ENCODE peak calls at places on chromosomes 4 and X, in five cellular contexts. D is GM23338, R is HCT116, O is GM12878, M is endothelial cell of umbilical vein. V is an unnamed sample.

GRCh38 chrX:21493226-21493850 is 119.1 kb downstream of the CNKSR2 start:
- DNase-seq in O (no peak), R (no peak), D (no peak), M (peak; percentile 24), V (no peak)

GRCh38 chr4:626201-627091 is 1.1 kb downstream of the PDE6B start:
- DNase-seq in O (no peak), R (no peak), D (no peak), M (no peak), V (no peak)

GRCh38 chrX:14030248-14030592 is 528 bp upstream of the GEMIN8 start:
- DNase-seq in D (no peak), O (no peak), M (peak; percentile 17), R (no peak), V (no peak)

GRCh38 chr4:136713140-136713539 is 819.2 kb downstream of the PCDH18 start:
- DNase-seq in M (peak; percentile 58), R (no peak), D (peak; percentile 36), O (no peak), V (no peak)

GRCh38 chr4:2587215-2587823 is 50.9 kb downstream of the FAM193A start:
- DNase-seq in M (no peak), R (no peak), O (no peak), D (no peak), V (no peak)

GRCh38 chrX:63751481-63751880 is 33.5 kb downstream of the ARHGEF9 start:
- DNase-seq in M (no peak), D (no peak), R (no peak), O (no peak), V (no peak)

GRCh38 chr4:87399148-87399547 is 8.2 kb upstream of the HSD17B11 start:
- DNase-seq in O (no peak), R (no peak), D (no peak), M (no peak), V (no peak)

GRCh38 chrX:19807414-19807813 is 80.0 kb downstream of the SH3KBP1 start:
- DNase-seq in O (no peak), D (no peak), R (no peak), M (no peak), V (no peak)

GRCh38 chrX:22109442-22109841 is 77.3 kb downstream of the PHEX start:
- DNase-seq in O (no peak), R (no peak), M (no peak), D (peak; percentile 31), V (no peak)

GRCh38 chr4:94803181-94803580 is 45.4 kb downstream of the BMPR1B start:
- DNase-seq in D (no peak), R (no peak), M (no peak), O (no peak), V (no peak)

DNA sequence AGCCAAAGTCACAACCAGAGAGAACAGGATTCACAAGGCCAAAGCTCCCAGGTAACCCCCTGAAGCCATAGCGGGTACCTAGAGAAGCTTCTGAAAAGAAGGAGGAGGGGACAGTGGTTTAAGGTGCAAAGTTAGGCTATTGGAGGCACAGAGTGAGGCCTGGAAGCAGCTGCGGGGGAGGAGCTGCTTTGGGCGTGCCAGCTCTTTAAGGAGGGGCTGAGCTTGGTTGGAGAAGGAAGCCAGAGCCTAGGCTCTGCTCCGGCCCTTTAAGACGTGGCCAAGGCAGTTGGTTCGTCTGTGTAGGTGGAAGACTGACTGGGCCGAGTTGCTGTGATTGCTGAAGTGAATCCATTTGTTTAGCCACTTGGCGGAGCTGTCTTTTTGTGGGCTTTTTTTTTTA is 1.5 kb downstream of the KLF8 start:
- DNase-seq in D (peak; percentile 74), O (peak; percentile 60), R (peak; percentile 29), M (no peak), V (peak; percentile 39)
- TF ChIP-seq POLR2AphosphoS5 in D (no peak), O (no peak), R (no peak), M (no peak), V (peak; percentile 14)

DNA sequence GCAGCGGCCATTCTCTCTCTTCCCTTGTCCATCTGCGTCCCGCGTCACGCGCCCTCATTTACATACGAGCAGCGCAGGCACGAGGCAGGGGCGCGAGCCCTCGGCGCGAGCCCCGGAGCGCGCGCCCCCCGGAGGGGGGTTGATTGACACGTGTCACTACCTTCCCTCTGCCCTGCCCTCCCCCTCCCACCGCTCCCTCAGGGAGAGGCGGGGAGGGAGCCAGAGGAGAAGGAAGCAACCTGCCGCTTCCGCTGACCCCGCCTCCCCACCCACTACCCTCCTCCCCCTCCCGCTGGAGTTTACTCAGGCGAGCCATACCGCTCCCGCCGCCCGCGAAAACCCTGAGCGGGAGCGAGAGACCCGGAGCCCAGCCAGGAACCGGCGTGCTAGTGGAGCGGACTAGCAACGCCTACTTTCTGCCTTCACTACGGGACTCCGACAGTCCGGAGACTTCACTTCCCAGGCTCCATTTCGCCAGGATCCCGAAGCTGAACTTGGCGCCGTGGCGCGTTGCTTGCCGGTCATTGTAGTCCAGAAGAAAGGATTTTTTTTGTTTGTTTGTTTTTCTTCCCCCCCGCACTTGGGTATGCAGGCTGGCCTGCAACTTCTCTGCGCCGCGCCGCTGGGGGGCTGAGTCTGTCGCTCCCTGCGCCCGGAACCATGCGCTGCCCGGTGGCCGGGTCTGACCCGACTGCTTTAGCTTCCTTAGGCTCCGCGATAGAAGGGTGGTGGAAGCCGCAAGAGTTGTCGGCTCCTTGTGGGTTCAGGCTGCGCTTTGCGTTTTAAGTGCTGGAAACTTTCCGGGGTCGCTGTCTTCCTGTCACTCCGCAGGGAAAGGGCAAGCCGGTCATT is at the start of gene LCORL:
- DNase-seq in O (peak; percentile 90), D (peak; percentile 97), M (peak; percentile 97), R (peak; percentile 93), V (peak; percentile 93)
- TF ChIP-seq POLR2AphosphoS5 in O (no peak), D (no peak), M (no peak), R (no peak), V (peak; percentile 81)

GRCh38 chr4:56674984-56675383 is 6.1 kb downstream of the HOPX start:
- DNase-seq in R (no peak), O (no peak), D (no peak), M (peak; percentile 79), V (no peak)
- TF ChIP-seq POLR2AphosphoS5 in R (no peak), O (no peak), D (no peak), M (peak; percentile 23), V (peak; percentile 26)

GRCh38 chrX:152830312-152831305 is at the start of the genes CETN2 and NSDHL:
- DNase-seq in O (peak; percentile 80), D (peak; percentile 93), R (peak; percentile 86), M (peak; percentile 97), V (peak; percentile 93)
- TF ChIP-seq POLR2AphosphoS5 in O (peak; percentile 61), D (peak; percentile 62), R (peak; percentile 68), M (no peak), V (peak; percentile 84)

GRCh38 chrX:8841911-8842310 is 40.7 kb upstream of the FAM9A start:
- DNase-seq in R (no peak), O (no peak), D (no peak), M (no peak), V (no peak)
- TF ChIP-seq POLR2AphosphoS5 in R (no peak), O (no peak), D (no peak), M (no peak), V (no peak)

DNA sequence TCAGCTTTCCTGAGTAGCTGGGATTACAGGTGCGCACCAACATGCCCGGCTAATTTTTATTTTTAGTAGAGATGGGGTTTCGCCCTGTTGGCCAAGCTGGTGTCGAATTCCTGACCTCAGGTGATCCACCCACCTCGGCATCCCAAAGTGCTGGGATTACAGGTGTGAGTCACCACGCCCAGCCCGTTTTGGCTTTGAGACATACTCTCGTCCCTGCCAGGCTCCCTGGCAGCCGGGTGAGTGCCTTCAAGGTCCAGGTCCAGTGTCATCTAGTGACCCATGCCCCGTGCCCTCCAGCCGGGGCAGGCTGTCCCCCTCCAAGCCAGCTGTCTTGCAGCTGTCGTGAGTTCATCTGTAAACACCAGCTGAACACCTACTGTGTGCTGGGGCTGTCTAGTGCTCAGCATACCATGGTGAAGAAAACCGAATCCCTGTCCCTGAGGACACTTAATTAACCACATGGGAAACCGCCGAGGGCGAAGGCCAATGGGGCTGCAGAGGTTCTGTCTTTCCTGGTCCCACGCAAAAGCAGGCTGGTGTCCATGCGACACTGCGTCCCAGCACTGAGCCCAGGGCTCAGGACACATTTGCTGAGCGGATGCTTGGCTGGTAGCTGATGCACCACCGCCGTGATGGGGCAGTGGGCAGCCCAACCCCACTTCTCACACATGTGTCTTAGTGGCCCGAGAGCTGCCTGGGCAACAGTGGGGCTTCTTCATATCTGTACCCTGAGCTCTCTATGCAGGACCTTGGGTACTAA is 21.9 kb downstream of the NSG1 start:
- DNase-seq in O (no peak), D (no peak), R (peak; percentile 12), M (no peak), V (no peak)
- TF ChIP-seq POLR2AphosphoS5 in O (no peak), D (no peak), R (no peak), M (no peak), V (no peak)

GRCh38 chr4:101346562-101347266 is 612 bp downstream of the PPP3CA start:
- DNase-seq in D (peak; percentile 74), O (no peak), M (peak; percentile 68), R (no peak), V (peak; percentile 29)

GRCh38 chr4:101347267-101347556 is at the start of gene PPP3CA:
- DNase-seq in R (no peak), O (no peak), D (no peak), M (no peak), V (no peak)

GRCh38 chr4:101348367-101348827 is 1.1 kb upstream of the PPP3CA start:
- DNase-seq in M (no peak), R (no peak), O (no peak), D (peak; percentile 52), V (no peak)

GRCh38 chr4:101346312-101346561 is 1.1 kb downstream of the PPP3CA start:
- DNase-seq in M (no peak), D (no peak), R (no peak), O (no peak), V (peak; percentile 42)

DNA sequence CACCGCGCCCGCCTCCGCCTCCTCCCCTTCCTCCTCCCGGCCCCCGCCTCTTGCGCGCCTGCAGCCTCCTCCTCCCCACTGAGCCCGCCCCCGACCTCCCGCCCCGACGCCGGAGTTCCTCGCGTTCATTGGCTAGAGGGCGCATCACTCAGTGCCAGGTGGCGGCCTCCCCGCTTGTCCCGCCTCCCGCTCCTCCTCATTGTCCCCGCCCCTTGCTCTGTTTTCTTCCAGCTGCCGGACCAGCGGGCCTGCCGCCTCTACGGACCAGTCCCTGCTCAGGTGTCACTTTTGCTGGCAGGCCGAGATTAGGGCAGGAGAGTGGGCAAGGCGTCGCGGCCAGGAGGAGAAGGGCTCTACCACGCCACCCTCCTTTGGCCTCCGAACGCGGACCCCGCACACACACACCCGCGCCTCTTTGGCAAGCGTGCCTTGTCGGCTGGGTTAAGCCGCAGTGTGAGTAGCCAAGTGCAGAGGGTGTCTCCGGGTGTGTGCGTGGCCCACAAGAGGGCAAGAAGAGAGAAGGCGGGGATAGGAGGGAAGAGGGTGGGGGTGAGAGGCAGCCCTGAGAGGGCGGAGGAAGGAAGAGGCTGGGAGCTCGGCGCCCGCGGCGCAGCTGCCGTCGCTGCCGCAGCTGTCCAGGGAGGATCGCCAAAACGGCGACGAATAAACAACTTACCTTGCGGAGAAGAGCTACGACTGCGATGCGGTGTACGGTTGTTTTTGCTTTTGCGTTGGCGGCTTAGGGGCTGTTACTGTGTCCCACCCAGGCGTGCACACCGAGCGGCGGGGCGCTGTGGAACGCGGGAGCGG is 436 bp upstream of the PPP3CA start:
- DNase-seq in O (peak; percentile 83), D (peak; percentile 98), R (peak; percentile 92), M (peak; percentile 98), V (peak; percentile 100)
- TF ChIP-seq POLR2AphosphoS5 in O (peak; percentile 30), D (peak; percentile 76), R (peak; percentile 73), M (no peak), V (peak; percentile 94)

GRCh38 chr4:154660052-154660451 is 47.6 kb upstream of the FGG start:
- DNase-seq in O (no peak), M (no peak), D (no peak), R (no peak), V (no peak)
- TF ChIP-seq POLR2AphosphoS5 in O (no peak), M (no peak), D (no peak), R (no peak), V (no peak)